ENCODE peak calls at places on chromosomes 16 and 17, in seven cellular contexts. K is cardiac muscle cell; A is caudate nucleus; L is stimulated activated CD4-positive, alpha-beta T cell treated with anti-CD3 and anti-CD28 coated beads, Interleukin-15, amount 100 ng/mL, for 24 hours; I is fibroblast of lung; F is SJSA1; S is foreskin fibroblast. Y is an unnamed sample.

GRCh38 chr17:75891605-75892555 is 4.9 kb downstream of the TRIM65 start:
- DNase-seq in K (no peak), A (no peak), L (no peak), I (no peak), F (no peak), S (no peak), Y (no peak)

GRCh38 chr17:61504697-61505096 is 52.5 kb downstream of the TBX4 start:
- DNase-seq in K (peak; percentile 76), A (no peak), L (no peak), I (peak; percentile 89), F (no peak), S (peak; percentile 82), Y (no peak)

GRCh38 chr16:24748242-24748641 is 18.8 kb downstream of the TNRC6A start:
- DNase-seq in K (peak; percentile 90), A (no peak), L (peak; percentile 22), I (peak; percentile 94), F (peak; percentile 80), S (peak; percentile 87), Y (no peak)

GRCh38 chr16:86095906-86096485 is 197.0 kb downstream of the IRF8 start:
- DNase-seq in K (no peak), A (no peak), L (no peak), I (no peak), F (no peak), S (no peak), Y (no peak)

GRCh38 chr16:12178251-12178990 is 201.9 kb downstream of the SNX29 start:
- DNase-seq in K (peak; percentile 77), A (no peak), L (no peak), I (peak; percentile 62), F (no peak), S (peak; percentile 35), Y (no peak)

GRCh38 chr17:81794509-81794908 is 9.4 kb upstream of the GCGR start:
- DNase-seq in K (peak; percentile 20), A (no peak), L (no peak), I (peak; percentile 41), F (no peak), S (peak; percentile 26), Y (peak; percentile 35)

GRCh38 chr17:17173921-17174320 is 32.2 kb downstream of the PLD6 start:
- DNase-seq in K (no peak), A (no peak), L (no peak), I (no peak), F (no peak), S (no peak), Y (no peak)

GRCh38 chr17:48905987-48906515 is 2.2 kb upstream of the UBE2Z start:
- DNase-seq in K (no peak), A (no peak), L (no peak), I (no peak), F (no peak), S (no peak), Y (no peak)

GRCh38 chr16:88596477-88596876 is 26.3 kb downstream of the ZC3H18 start:
- DNase-seq in K (peak; percentile 66), A (no peak), L (no peak), I (no peak), F (no peak), S (no peak), Y (peak; percentile 52)

GRCh38 chr16:1772362-1772907 is at the start of gene EME2:
- DNase-seq in K (no peak), A (no peak), L (peak; percentile 73), I (no peak), F (no peak), S (no peak), Y (peak; percentile 72)

GRCh38 chr17:75238684-75239191 is 22.7 kb downstream of the GGA3 start:
- DNase-seq in K (peak; percentile 77), A (no peak), L (peak; percentile 74), I (peak; percentile 72), F (peak; percentile 77), S (peak; percentile 51), Y (peak; percentile 69)

Y was measured in RPMI8226.